ENCODE peak calls at places on chromosomes 16 and 17, in six cellular contexts. A, G, D, V, B and M are unnamed samples.

GRCh38 chr17:56830726-56831363 is 2.9 kb downstream of the C17orf67 start:
- DNase-seq in G (no peak), A (no peak), V (no peak), B (no peak), D (no peak), M (no peak)

GRCh38 chr16:14300631-14301149 is 229.6 kb downstream of the MRTFB start:
- DNase-seq in D (no peak), A (peak; percentile 86), V (peak; percentile 77), B (peak; percentile 83), G (peak; percentile 77), M (peak; percentile 63)

GRCh38 chr17:49696233-49696761 is 11.5 kb downstream of the SLC35B1 start:
- DNase-seq in G (no peak), A (no peak), V (no peak), D (no peak), B (peak; percentile 73), M (no peak)

GRCh38 chr17:16378631-16379282 is 2.1 kb upstream of the UBB start:
- DNase-seq in G (peak; percentile 96), D (no peak), B (no peak), A (no peak), V (no peak), M (no peak)

GRCh38 chr17:10126554-10127493 is 71.6 kb downstream of the GAS7 start:
- DNase-seq in V (no peak), A (no peak), B (no peak), D (no peak), G (no peak), M (no peak)

GRCh38 chr17:68296217-68297140 is 5.2 kb downstream of the ARSG start:
- DNase-seq in B (peak; percentile 4), D (no peak), G (no peak), A (no peak), V (no peak), M (no peak)

GRCh38 chr16:81094771-81095251 is 1.4 kb downstream of the GCSH start:
- DNase-seq in V (no peak), B (no peak), G (no peak), D (no peak), A (no peak), M (no peak)

GRCh38 chr17:28940675-28941074 is 10.6 kb downstream of the PHF12 start:
- DNase-seq in D (no peak), G (no peak), B (no peak), A (no peak), V (no peak), M (no peak)

GRCh38 chr16:83793179-83793578 is 14.6 kb upstream of the HSBP1 start:
- DNase-seq in G (no peak), D (no peak), B (no peak), A (no peak), V (no peak), M (no peak)

GRCh38 chr17:78454346-78454745 is 75.9 kb downstream of the PGS1 start:
- DNase-seq in A (no peak), B (no peak), V (no peak), G (no peak), D (no peak), M (no peak)

GRCh38 chr16:72937916-72938315 is 110.0 kb downstream of the ZFHX3 start:
- DNase-seq in D (no peak), A (no peak), V (no peak), B (no peak), G (no peak), M (no peak)

GRCh38 chr17:62724398-62725146 is 83.5 kb downstream of the MARCHF10 start:
- DNase-seq in G (peak; percentile 90), V (no peak), B (peak; percentile 79), A (peak; percentile 96), D (no peak), M (no peak)

GRCh38 chr17:8031261-8031661 is 7.6 kb upstream of the ALOX15B start:
- DNase-seq in D (no peak), A (no peak), B (no peak), G (no peak), V (no peak), M (no peak)

GRCh38 chr17:71107136-71107535 is 937.8 kb downstream of the KCNJ2 start:
- DNase-seq in V (no peak), B (no peak), D (no peak), A (no peak), G (no peak), M (no peak)

GRCh38 chr16:85984947-85985451 is 86.0 kb downstream of the IRF8 start:
- DNase-seq in A (no peak), V (no peak), D (no peak), G (no peak), B (no peak), M (no peak)

GRCh38 chr17:49508061-49508865 is 13.2 kb downstream of the NGFR start:
- DNase-seq in B (no peak), D (no peak), V (no peak), A (no peak), G (peak; percentile 97), M (peak; percentile 25)

GRCh38 chr16:72946474-72947194 is 101.3 kb downstream of the ZFHX3 start:
- DNase-seq in G (no peak), D (no peak), A (no peak), B (no peak), V (peak; percentile 82), M (no peak)

GRCh38 chr17:46013127-46013501 is 14.1 kb downstream of the STH start:
- DNase-seq in D (no peak), A (no peak), V (no peak), B (no peak), G (no peak), M (no peak)

GRCh38 chr16:27169511-27170071 is 33.7 kb upstream of the KDM8 start:
- DNase-seq in B (no peak), V (peak; percentile 98), D (no peak), A (peak; percentile 74), G (peak; percentile 76), M (no peak)

GRCh38 chr17:60947100-60947499 is 269.4 kb downstream of the BCAS3 start:
- DNase-seq in G (no peak), V (peak; percentile 25), A (no peak), B (no peak), D (no peak), M (no peak)

GRCh38 chr16:22979038-22979437 is 165.1 kb downstream of the HS3ST2 start:
- DNase-seq in B (no peak), D (no peak), V (no peak), G (no peak), A (no peak), M (no peak)

GRCh38 chr16:19874026-19874425 is 10.6 kb downstream of the GPRC5B start:
- DNase-seq in V (no peak), D (no peak), A (no peak), B (no peak), G (no peak), M (no peak)

GRCh38 chr16:19872179-19872863 is 12.3 kb downstream of the GPRC5B start:
- DNase-seq in D (no peak), A (no peak), B (no peak), V (no peak), G (no peak), M (no peak)

GRCh38 chr16:19874816-19875546 is 9.7 kb downstream of the GPRC5B start:
- DNase-seq in V (no peak), D (no peak), G (no peak), A (no peak), B (no peak), M (no peak)

GRCh38 chr16:19871721-19872120 is 12.9 kb downstream of the GPRC5B start:
- DNase-seq in A (no peak), V (no peak), D (no peak), G (no peak), B (no peak), M (no peak)

DNA sequence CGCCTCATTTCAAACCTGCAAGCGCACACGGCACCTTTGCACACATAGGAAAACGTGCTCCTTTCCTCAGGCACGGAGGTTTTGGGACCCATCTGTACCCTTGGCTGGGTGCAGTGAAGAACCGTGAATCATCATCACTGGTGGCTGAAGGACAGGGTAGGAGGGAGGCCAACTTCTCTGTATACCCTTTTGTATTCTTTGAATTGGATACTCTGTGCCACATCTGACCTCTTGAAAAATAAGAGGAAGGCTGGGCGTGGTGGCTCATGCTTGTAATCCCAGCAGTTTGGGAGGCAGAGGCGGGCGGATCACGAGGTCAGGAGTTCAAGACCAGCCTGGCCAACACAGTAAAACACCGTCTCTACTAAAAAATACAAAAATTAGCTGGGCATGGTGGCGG is 11.7 kb downstream of the GPRC5B start:
- DNase-seq in B (no peak), A (no peak), G (no peak), V (no peak), D (no peak), M (no peak)
- TF ChIP-seq CTCF in B (no peak), A (no peak), G (no peak), V (no peak), D (no peak), M (no peak)

GRCh38 chr17:2749784-2750181 is 331 bp upstream of the CCDC92B start:
- DNase-seq in B (peak; percentile 96), A (peak; percentile 76), D (no peak), V (peak; percentile 36), G (peak; percentile 67), M (peak; percentile 12)
- TF ChIP-seq CTCF in B (no peak), A (no peak), D (no peak), V (no peak), G (no peak), M (no peak)

GRCh38 chr16:2277466-2278271 is 9.7 kb upstream of the RNPS1 start:
- DNase-seq in V (no peak), G (no peak), B (no peak), A (no peak), D (no peak), M (no peak)

GRCh38 chr16:2280461-2280860 is 12.5 kb upstream of the RNPS1 start:
- DNase-seq in A (no peak), B (no peak), G (no peak), V (no peak), D (no peak), M (no peak)

GRCh38 chr16:2276501-2277195 is 8.7 kb upstream of the RNPS1 start:
- DNase-seq in D (no peak), A (no peak), B (no peak), V (no peak), G (no peak), M (no peak)

GRCh38 chr16:2278956-2279800 is 11.3 kb upstream of the RNPS1 start:
- DNase-seq in G (no peak), D (no peak), A (no peak), V (no peak), B (no peak), M (no peak)

DNA sequence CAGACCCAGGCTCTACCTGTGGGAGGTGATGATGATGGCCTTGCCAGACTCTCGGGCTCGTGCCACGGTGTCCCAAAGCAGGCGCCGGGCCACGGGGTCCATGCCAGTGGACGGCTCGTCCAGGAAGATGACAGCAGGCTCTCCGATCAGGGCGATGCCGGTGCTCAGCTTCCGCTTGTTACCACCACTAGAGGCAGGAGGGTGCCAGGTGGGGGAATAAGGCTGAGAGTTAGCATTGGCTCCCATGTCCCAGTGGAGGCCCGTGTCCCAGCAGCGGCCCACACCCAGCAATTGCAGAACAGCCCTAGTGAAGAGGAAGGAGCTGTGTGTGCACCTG is 10.3 kb upstream of the RNPS1 start:
- DNase-seq in V (no peak), G (no peak), A (no peak), B (no peak), D (no peak), M (no peak)
- TF ChIP-seq CTCF in V (peak; percentile 35), G (no peak), A (peak; percentile 27), B (no peak), D (no peak), M (no peak)

DNA sequence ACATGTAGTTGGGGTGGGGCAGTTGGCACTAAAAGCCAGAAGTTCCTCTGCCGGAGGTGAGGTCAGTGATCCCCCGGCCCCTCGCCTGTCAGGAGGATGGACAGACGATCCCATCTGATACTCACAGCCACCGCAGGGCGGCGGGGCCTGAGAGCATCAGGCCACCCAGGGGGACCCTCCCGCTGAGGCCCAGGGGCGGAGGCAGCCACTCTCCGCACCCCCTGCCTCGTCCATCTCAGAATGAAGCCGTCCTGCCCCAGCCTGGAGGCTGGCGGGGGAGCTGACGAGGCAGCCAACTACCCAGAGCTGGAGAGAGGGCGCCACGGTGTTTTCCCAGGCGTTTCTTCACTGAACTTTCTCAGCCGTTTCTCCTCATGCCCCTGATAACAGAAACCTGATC is 22.6 kb downstream of the TPSD1 start:
- DNase-seq in G (no peak), V (no peak), D (no peak), A (no peak), B (no peak), M (no peak)
- TF ChIP-seq CTCF in G (no peak), V (no peak), D (no peak), A (peak; percentile 3), B (no peak), M (no peak)